ENCODE peak calls at places on chromosomes 16 and 17, in seven cellular contexts. U, C, A, B, H, R and G are unnamed samples.

GRCh38 chr17:14165672-14166071 is 71.0 kb downstream of the CDRT15 start:
- DNase-seq in U (no peak), C (no peak), A (no peak), B (peak), H (no peak), R (no peak), G (no peak)

GRCh38 chr17:70144260-70144846 is 25.0 kb upstream of the KCNJ2 start:
- DNase-seq in U (no peak), C (no peak), A (no peak), B (peak), H (no peak), R (no peak), G (no peak)

GRCh38 chr16:52035406-52035805 is 511.5 kb downstream of the TOX3 start:
- DNase-seq in U (no peak), C (no peak), A (no peak), B (no peak), H (no peak), R (no peak), G (no peak)

GRCh38 chr16:4203748-4204147 is 38.1 kb downstream of the SRL start:
- DNase-seq in U (no peak), C (no peak), A (no peak), B (no peak), H (no peak), R (no peak), G (no peak)

GRCh38 chr16:67957622-67958021 is 10.8 kb downstream of the SLC12A4 start:
- DNase-seq in U (no peak), C (no peak), A (no peak), B (no peak), H (no peak), R (no peak), G (no peak)

GRCh38 chr17:13420294-13421277 is 181.1 kb downstream of the HS3ST3A1 start:
- DNase-seq in U (no peak), C (no peak), A (no peak), B (peak), H (no peak), R (peak), G (peak)

GRCh38 chr16:22675745-22676540 is 138.0 kb upstream of the HS3ST2 start:
- DNase-seq in U (no peak), C (no peak), A (no peak), B (no peak), H (no peak), R (no peak), G (no peak)

GRCh38 chr16:80447263-80447662 is 93.5 kb upstream of the DYNLRB2 start:
- DNase-seq in U (no peak), C (no peak), A (no peak), B (no peak), H (no peak), R (no peak), G (no peak)

GRCh38 chr16:57591086-57591869 is 37.2 kb upstream of the ADGRG1 start:
- DNase-seq in U (peak), C (peak), A (peak), B (peak), H (peak), R (peak), G (no peak)

GRCh38 chr17:28925912-28926365 is 23.1 kb upstream of the DHRS13 start:
- DNase-seq in U (no peak), C (no peak), A (peak), B (peak), H (no peak), R (peak), G (no peak)

GRCh38 chr16:82044585-82044911 is 9.5 kb downstream of the HSD17B2 start:
- DNase-seq in U (no peak), C (no peak), A (no peak), B (no peak), H (no peak), R (no peak), G (no peak)

GRCh38 chr16:54135361-54136275 is 151.0 kb downstream of the IRX3 start:
- DNase-seq in U (no peak), C (no peak), A (no peak), B (peak), H (no peak), R (peak), G (peak)

GRCh38 chr16:25024900-25025299 is 9.7 kb upstream of the ARHGAP17 start:
- DNase-seq in U (no peak), C (no peak), A (no peak), B (no peak), H (no peak), R (no peak), G (no peak)

GRCh38 chr16:56998352-56998751 is 9.0 kb downstream of the NLRC5 start:
- DNase-seq in U (no peak), C (no peak), A (no peak), B (no peak), H (no peak), R (no peak), G (no peak)

GRCh38 chr17:47717261-47717697 is 15.8 kb upstream of the TBX21 start:
- DNase-seq in U (no peak), C (no peak), A (no peak), B (no peak), H (no peak), R (no peak), G (no peak)

GRCh38 chr17:6752068-6752909 is 3.6 kb upstream of the XAF1 start:
- DNase-seq in U (no peak), C (no peak), A (no peak), B (peak), H (no peak), R (peak), G (peak)

GRCh38 chr16:2450535-2450934 is 9.4 kb upstream of the TEDC2 start:
- DNase-seq in U (peak), C (no peak), A (no peak), B (no peak), H (no peak), R (no peak), G (no peak)

GRCh38 chr16:73170587-73170986 is 122.7 kb upstream of the ZFHX3 start:
- DNase-seq in U (no peak), C (peak), A (no peak), B (no peak), H (no peak), R (no peak), G (no peak)

GRCh38 chr17:75097865-75098264 is 10.1 kb downstream of the SLC16A5 start:
- DNase-seq in U (no peak), C (no peak), A (no peak), B (no peak), H (no peak), R (no peak), G (no peak)

GRCh38 chr17:42526031-42526444 is 10.0 kb upstream of the NAGLU start:
- DNase-seq in U (no peak), C (no peak), A (no peak), B (peak), H (no peak), R (no peak), G (no peak)

GRCh38 chr16:57304169-57305061 is 19.9 kb upstream of the PLLP start:
- DNase-seq in U (no peak), C (no peak), A (no peak), B (peak), H (peak), R (peak), G (peak)

GRCh38 chr16:85520853-85521736 is 92.0 kb upstream of the GSE1 start:
- DNase-seq in U (no peak), C (no peak), A (no peak), B (no peak), H (peak), R (no peak), G (no peak)

GRCh38 chr17:4293572-4293971 is 29.8 kb upstream of the ANKFY1 start:
- DNase-seq in U (no peak), C (no peak), A (no peak), B (no peak), H (no peak), R (no peak), G (no peak)

GRCh38 chr16:426115-426905 is 861 bp downstream of the RAB11FIP3 start:
- DNase-seq in U (peak), C (peak), A (no peak), B (no peak), H (no peak), R (no peak), G (no peak)

GRCh38 chr17:62140836-62141235 is 75.8 kb upstream of the MED13 start:
- DNase-seq in U (no peak), C (no peak), A (no peak), B (no peak), H (peak), R (no peak), G (no peak)

GRCh38 chr17:8835106-8835505 is 32.4 kb downstream of the PIK3R6 start:
- DNase-seq in U (no peak), C (no peak), A (no peak), B (no peak), H (no peak), R (no peak), G (no peak)